ENCODE peak calls at places on chromosomes 16 and 17, in nine cellular contexts. F, K, B, Z, L, T, Y, C and X are unnamed samples.

GRCh38 chr16:67628216-67628615 is 16.7 kb upstream of the CARMIL2 start:
- DNase-seq in F (no peak), K (no peak), B (no peak), Z (no peak), L (no peak), T (no peak), Y (no peak), C (no peak), X (no peak)

GRCh38 chr17:77571562-77571981 is 386.9 kb upstream of the TNRC6C start:
- DNase-seq in F (no peak), K (no peak), B (no peak), Z (no peak), L (peak), T (no peak), Y (no peak), C (no peak), X (no peak)

GRCh38 chr17:50559674-50560184 is 786 bp upstream of the CACNA1G start:
- DNase-seq in F (no peak), K (peak), B (no peak), Z (no peak), L (peak), T (no peak), Y (no peak), C (no peak), X (no peak)

GRCh38 chr17:66776999-66777688 is 57.8 kb upstream of the CACNG5 start:
- DNase-seq in F (no peak), K (no peak), B (no peak), Z (no peak), L (no peak), T (no peak), Y (no peak), C (no peak), X (no peak)

GRCh38 chr17:16529906-16530305 is 37.9 kb upstream of the LRRC75A start:
- DNase-seq in F (no peak), K (no peak), B (no peak), Z (no peak), L (no peak), T (no peak), Y (no peak), C (no peak), X (no peak)

GRCh38 chr16:2213817-2214720 is 571 bp downstream of the PGP start:
- DNase-seq in F (peak), K (no peak), B (no peak), Z (peak), L (no peak), T (no peak), Y (no peak), C (no peak), X (no peak)

GRCh38 chr17:72349508-72350472 is 229.0 kb downstream of the SOX9 start:
- DNase-seq in F (no peak), K (no peak), B (no peak), Z (no peak), L (no peak), T (no peak), Y (no peak), C (no peak), X (no peak)

GRCh38 chr17:79664925-79665738 is 54.3 kb upstream of the RBFOX3 start:
- DNase-seq in F (no peak), K (no peak), B (no peak), Z (no peak), L (peak), T (no peak), Y (peak), C (peak), X (no peak)

GRCh38 chr17:4436846-4437245 is 3.1 kb downstream of the SPNS3 start:
- DNase-seq in F (no peak), K (no peak), B (no peak), Z (peak), L (no peak), T (no peak), Y (no peak), C (no peak), X (no peak)

GRCh38 chr17:83122834-83123233 is 43.4 kb downstream of the METRNL start:
- DNase-seq in F (no peak), K (no peak), B (no peak), Z (no peak), L (no peak), T (no peak), Y (no peak), C (no peak), X (no peak)

GRCh38 chr16:49095539-49095938 is 186.1 kb downstream of the CBLN1 start:
- DNase-seq in F (no peak), K (no peak), B (no peak), Z (no peak), L (no peak), T (no peak), Y (no peak), C (no peak), X (no peak)

GRCh38 chr16:27214084-27214961 is 11.0 kb downstream of the KDM8 start:
- DNase-seq in F (no peak), K (no peak), B (no peak), Z (no peak), L (peak), T (no peak), Y (no peak), C (no peak), X (no peak)

GRCh38 chr17:31068291-31068690 is 26.5 kb upstream of the NF1 start:
- DNase-seq in F (peak), K (peak), B (no peak), Z (peak), L (peak), T (no peak), Y (no peak), C (peak), X (no peak)

GRCh38 chr16:11791144-11791828 is 5.8 kb downstream of the ZC3H7A start:
- DNase-seq in F (no peak), K (no peak), B (no peak), Z (no peak), L (no peak), T (no peak), Y (no peak), C (peak), X (no peak)

GRCh38 chr17:63138713-63139112 is 172.7 kb downstream of the TANC2 start:
- DNase-seq in F (no peak), K (no peak), B (no peak), Z (no peak), L (no peak), T (no peak), Y (no peak), C (no peak), X (no peak)

GRCh38 chr16:8936421-8936820 is 27.3 kb downstream of the USP7 start:
- DNase-seq in F (no peak), K (peak), B (peak), Z (peak), L (peak), T (no peak), Y (no peak), C (no peak), X (no peak)